ENCODE peak calls at places on chromosomes 2 and 18, in eight cellular contexts. One of them, this sample, is unnamed.
A peak's percentile ranks its signal among the peaks of the same experiment; 100 is the strongest.

GRCh38 chr2:64478502-64479230 is 24.7 kb downstream of the LGALSL start:
- DNase-seq in GM23338: no peak
- DNase-seq in Peyer's patch: no peak
- DNase-seq in body of pancreas: no peak
- DNase-seq in OCI-LY7: no peak
- DNase-seq in fibroblast of the aortic adventitia: no peak
- DNase-seq in A549: no peak
- DNase-seq in colonic mucosa: no peak
- DNase-seq in this sample: no peak

GRCh38 chr2:141946016-141946415 is 184.8 kb downstream of the LRP1B start:
- DNase-seq in GM23338: no peak
- DNase-seq in Peyer's patch: no peak
- DNase-seq in body of pancreas: no peak
- DNase-seq in OCI-LY7: no peak
- DNase-seq in fibroblast of the aortic adventitia: no peak
- DNase-seq in A549: no peak
- DNase-seq in colonic mucosa: no peak
- DNase-seq in this sample: no peak

GRCh38 chr18:65671621-65672415 is 79.0 kb upstream of the CDH7 start:
- DNase-seq in GM23338: no peak
- DNase-seq in Peyer's patch: no peak
- DNase-seq in body of pancreas: no peak
- DNase-seq in OCI-LY7: no peak
- DNase-seq in fibroblast of the aortic adventitia: no peak
- DNase-seq in A549: no peak
- DNase-seq in colonic mucosa: no peak
- DNase-seq in this sample: no peak

GRCh38 chr18:74290831-74291770 is 662 bp downstream of the CYB5A start:
- DNase-seq in GM23338: peak; percentile 85
- DNase-seq in Peyer's patch: peak; percentile 86
- DNase-seq in body of pancreas: peak; percentile 87
- DNase-seq in OCI-LY7: no peak
- DNase-seq in fibroblast of the aortic adventitia: peak; percentile 22
- DNase-seq in A549: no peak
- DNase-seq in colonic mucosa: peak; percentile 60
- DNase-seq in this sample: no peak

GRCh38 chr2:127415593-127416485 is 2.4 kb upstream of the PROC start:
- DNase-seq in GM23338: peak; percentile 95
- DNase-seq in Peyer's patch: peak; percentile 94
- DNase-seq in body of pancreas: peak; percentile 86
- DNase-seq in OCI-LY7: peak; percentile 76
- DNase-seq in fibroblast of the aortic adventitia: no peak
- DNase-seq in A549: peak; percentile 81
- DNase-seq in colonic mucosa: peak; percentile 86
- DNase-seq in this sample: peak; percentile 40

GRCh38 chr18:60060578-60060977 is 160.8 kb downstream of the PMAIP1 start:
- DNase-seq in GM23338: no peak
- DNase-seq in Peyer's patch: no peak
- DNase-seq in body of pancreas: no peak
- DNase-seq in OCI-LY7: no peak
- DNase-seq in fibroblast of the aortic adventitia: no peak
- DNase-seq in A549: no peak
- DNase-seq in colonic mucosa: no peak
- DNase-seq in this sample: no peak

GRCh38 chr2:197088694-197089093 is 162.2 kb upstream of the PGAP1 start:
- DNase-seq in GM23338: peak; percentile 24
- DNase-seq in Peyer's patch: no peak
- DNase-seq in body of pancreas: no peak
- DNase-seq in OCI-LY7: no peak
- DNase-seq in fibroblast of the aortic adventitia: peak; percentile 76
- DNase-seq in A549: no peak
- DNase-seq in colonic mucosa: no peak
- DNase-seq in this sample: peak; percentile 71

GRCh38 chr2:135909976-135910375 is 33.7 kb upstream of the MCM6 start:
- DNase-seq in GM23338: no peak
- DNase-seq in Peyer's patch: no peak
- DNase-seq in body of pancreas: no peak
- DNase-seq in OCI-LY7: no peak
- DNase-seq in fibroblast of the aortic adventitia: peak; percentile 43
- DNase-seq in A549: no peak
- DNase-seq in colonic mucosa: no peak
- DNase-seq in this sample: peak; percentile 42

GRCh38 chr2:98743835-98744234 is 12.9 kb upstream of the MGAT4A start:
- DNase-seq in GM23338: no peak
- DNase-seq in Peyer's patch: no peak
- DNase-seq in body of pancreas: peak; percentile 60
- DNase-seq in OCI-LY7: no peak
- DNase-seq in fibroblast of the aortic adventitia: no peak
- DNase-seq in A549: no peak
- DNase-seq in colonic mucosa: peak; percentile 59
- DNase-seq in this sample: no peak

GRCh38 chr18:62402342-62402948 is 77.3 kb downstream of the TNFRSF11A start:
- DNase-seq in GM23338: no peak
- DNase-seq in Peyer's patch: no peak
- DNase-seq in body of pancreas: no peak
- DNase-seq in OCI-LY7: no peak
- DNase-seq in fibroblast of the aortic adventitia: no peak
- DNase-seq in A549: no peak
- DNase-seq in colonic mucosa: no peak
- DNase-seq in this sample: no peak

GRCh38 chr2:9693138-9693520 is 62.3 kb upstream of the YWHAQ start:
- DNase-seq in GM23338: no peak
- DNase-seq in Peyer's patch: no peak
- DNase-seq in body of pancreas: no peak
- DNase-seq in OCI-LY7: no peak
- DNase-seq in fibroblast of the aortic adventitia: peak; percentile 93
- DNase-seq in A549: no peak
- DNase-seq in colonic mucosa: no peak
- DNase-seq in this sample: peak; percentile 30

GRCh38 chr2:55111570-55112228 is 61.4 kb upstream of the RTN4 start:
- DNase-seq in GM23338: peak; percentile 39
- DNase-seq in Peyer's patch: no peak
- DNase-seq in body of pancreas: peak; percentile 77
- DNase-seq in OCI-LY7: no peak
- DNase-seq in fibroblast of the aortic adventitia: peak; percentile 90
- DNase-seq in A549: peak; percentile 84
- DNase-seq in colonic mucosa: no peak
- DNase-seq in this sample: peak; percentile 95

GRCh38 chr2:26571316-26571715 is 69.8 kb downstream of the CIB4 start:
- DNase-seq in GM23338: no peak
- DNase-seq in Peyer's patch: no peak
- DNase-seq in body of pancreas: no peak
- DNase-seq in OCI-LY7: no peak
- DNase-seq in fibroblast of the aortic adventitia: no peak
- DNase-seq in A549: no peak
- DNase-seq in colonic mucosa: no peak
- DNase-seq in this sample: no peak

GRCh38 chr18:61973273-61974115 is 80.7 kb upstream of the RNF152 start:
- DNase-seq in GM23338: no peak
- DNase-seq in Peyer's patch: no peak
- DNase-seq in body of pancreas: no peak
- DNase-seq in OCI-LY7: no peak
- DNase-seq in fibroblast of the aortic adventitia: no peak
- DNase-seq in A549: no peak
- DNase-seq in colonic mucosa: no peak
- DNase-seq in this sample: no peak

GRCh38 chr2:98216611-98217010 is 129.6 kb downstream of the VWA3B start:
- DNase-seq in GM23338: no peak
- DNase-seq in Peyer's patch: no peak
- DNase-seq in body of pancreas: no peak
- DNase-seq in OCI-LY7: no peak
- DNase-seq in fibroblast of the aortic adventitia: no peak
- DNase-seq in A549: no peak
- DNase-seq in colonic mucosa: no peak
- DNase-seq in this sample: no peak

GRCh38 chr18:2979027-2979570 is 33.8 kb downstream of the LPIN2 start:
- DNase-seq in GM23338: no peak
- DNase-seq in Peyer's patch: no peak
- DNase-seq in body of pancreas: peak; percentile 68
- DNase-seq in OCI-LY7: no peak
- DNase-seq in fibroblast of the aortic adventitia: peak; percentile 82
- DNase-seq in A549: no peak
- DNase-seq in colonic mucosa: no peak
- DNase-seq in this sample: peak; percentile 89

GRCh38 chr18:58468191-58468590 is 160.7 kb downstream of the ALPK2 start:
- DNase-seq in GM23338: no peak
- DNase-seq in Peyer's patch: no peak
- DNase-seq in body of pancreas: no peak
- DNase-seq in OCI-LY7: no peak
- DNase-seq in fibroblast of the aortic adventitia: no peak
- DNase-seq in A549: no peak
- DNase-seq in colonic mucosa: no peak
- DNase-seq in this sample: no peak

GRCh38 chr18:59623456-59624383 is 73.5 kb downstream of the CCBE1 start:
- DNase-seq in GM23338: no peak
- DNase-seq in Peyer's patch: no peak
- DNase-seq in body of pancreas: no peak
- DNase-seq in OCI-LY7: no peak
- DNase-seq in fibroblast of the aortic adventitia: peak; percentile 91
- DNase-seq in A549: no peak
- DNase-seq in colonic mucosa: no peak
- DNase-seq in this sample: peak; percentile 87

GRCh38 chr2:32904711-32905110 is 42.0 kb upstream of the LTBP1 start:
- DNase-seq in GM23338: no peak
- DNase-seq in Peyer's patch: no peak
- DNase-seq in body of pancreas: no peak
- DNase-seq in OCI-LY7: no peak
- DNase-seq in fibroblast of the aortic adventitia: peak; percentile 5
- DNase-seq in A549: no peak
- DNase-seq in colonic mucosa: no peak
- DNase-seq in this sample: no peak

GRCh38 chr2:43898134-43898957 is 59.6 kb downstream of the ABCG8 start:
- DNase-seq in GM23338: no peak
- DNase-seq in Peyer's patch: peak; percentile 75
- DNase-seq in body of pancreas: peak; percentile 75
- DNase-seq in OCI-LY7: no peak
- DNase-seq in fibroblast of the aortic adventitia: no peak
- DNase-seq in A549: peak; percentile 76
- DNase-seq in colonic mucosa: peak; percentile 32
- DNase-seq in this sample: peak; percentile 71

GRCh38 chr2:19256239-19256638 is 102.2 kb downstream of the OSR1 start:
- DNase-seq in GM23338: no peak
- DNase-seq in Peyer's patch: no peak
- DNase-seq in body of pancreas: no peak
- DNase-seq in OCI-LY7: no peak
- DNase-seq in fibroblast of the aortic adventitia: peak; percentile 91
- DNase-seq in A549: peak; percentile 19
- DNase-seq in colonic mucosa: no peak
- DNase-seq in this sample: peak; percentile 87

GRCh38 chr18:48079885-48080284 is 149.4 kb upstream of the SMAD2 start:
- DNase-seq in GM23338: no peak
- DNase-seq in Peyer's patch: no peak
- DNase-seq in body of pancreas: no peak
- DNase-seq in OCI-LY7: no peak
- DNase-seq in fibroblast of the aortic adventitia: no peak
- DNase-seq in A549: no peak
- DNase-seq in colonic mucosa: no peak
- DNase-seq in this sample: no peak

GRCh38 chr2:36147670-36148390 is 207.7 kb upstream of the CRIM1 start:
- DNase-seq in GM23338: no peak
- DNase-seq in Peyer's patch: no peak
- DNase-seq in body of pancreas: no peak
- DNase-seq in OCI-LY7: no peak
- DNase-seq in fibroblast of the aortic adventitia: no peak
- DNase-seq in A549: no peak
- DNase-seq in colonic mucosa: no peak
- DNase-seq in this sample: no peak

GRCh38 chr2:85745619-85746018 is 8.2 kb upstream of the ATOH8 start:
- DNase-seq in GM23338: no peak
- DNase-seq in Peyer's patch: no peak
- DNase-seq in body of pancreas: no peak
- DNase-seq in OCI-LY7: no peak
- DNase-seq in fibroblast of the aortic adventitia: no peak
- DNase-seq in A549: no peak
- DNase-seq in colonic mucosa: no peak
- DNase-seq in this sample: no peak
- H3K4me3 ChIP-seq in GM23338: no peak overlapping the region
- H3K4me3 ChIP-seq in Peyer's patch: no peak overlapping the region
- H3K4me3 ChIP-seq in body of pancreas: no peak overlapping the region
- H3K4me3 ChIP-seq in OCI-LY7: no peak overlapping the region
- H3K4me3 ChIP-seq in fibroblast of the aortic adventitia: peak overlapping the region; percentile 36
- H3K4me3 ChIP-seq in A549: no peak overlapping the region
- H3K4me3 ChIP-seq in colonic mucosa: no peak overlapping the region
- H3K4me3 ChIP-seq in this sample: peak overlapping the region; percentile 1

GRCh38 chr2:68901199-68901515 is 30.0 kb upstream of the BMP10 start:
- DNase-seq in GM23338: peak; percentile 73
- DNase-seq in Peyer's patch: no peak
- DNase-seq in body of pancreas: no peak
- DNase-seq in OCI-LY7: peak; percentile 20
- DNase-seq in fibroblast of the aortic adventitia: peak; percentile 46
- DNase-seq in A549: no peak
- DNase-seq in colonic mucosa: no peak
- DNase-seq in this sample: peak; percentile 62
- TF ChIP-seq CTCF in GM23338: peak; percentile 66
- TF ChIP-seq CTCF in Peyer's patch: no peak
- TF ChIP-seq CTCF in body of pancreas: no peak
- TF ChIP-seq CTCF in OCI-LY7: peak; percentile 51
- TF ChIP-seq CTCF in fibroblast of the aortic adventitia: peak; percentile 24
- TF ChIP-seq CTCF in A549: peak; percentile 9
- TF ChIP-seq CTCF in colonic mucosa: no peak
- TF ChIP-seq CTCF in this sample: peak; percentile 58

GRCh38 chr18:31450409-31450808 is 2.9 kb downstream of the DSG3 start:
- DNase-seq in GM23338: no peak
- DNase-seq in Peyer's patch: no peak
- DNase-seq in body of pancreas: no peak
- DNase-seq in OCI-LY7: no peak
- DNase-seq in fibroblast of the aortic adventitia: peak; percentile 51
- DNase-seq in A549: no peak
- DNase-seq in colonic mucosa: no peak
- DNase-seq in this sample: peak; percentile 7
- H3K4me3 ChIP-seq in GM23338: no peak overlapping the region
- H3K4me3 ChIP-seq in Peyer's patch: no peak overlapping the region
- H3K4me3 ChIP-seq in body of pancreas: no peak overlapping the region
- H3K4me3 ChIP-seq in OCI-LY7: no peak overlapping the region
- H3K4me3 ChIP-seq in fibroblast of the aortic adventitia: no peak overlapping the region
- H3K4me3 ChIP-seq in A549: no peak overlapping the region
- H3K4me3 ChIP-seq in colonic mucosa: no peak overlapping the region
- H3K4me3 ChIP-seq in this sample: no peak overlapping the region

GRCh38 chr18:39966275-39966674 is 1988.8 kb upstream of the PIK3C3 start:
- DNase-seq in GM23338: peak; percentile 77
- DNase-seq in Peyer's patch: no peak
- DNase-seq in body of pancreas: no peak
- DNase-seq in OCI-LY7: no peak
- DNase-seq in fibroblast of the aortic adventitia: no peak
- DNase-seq in A549: no peak
- DNase-seq in colonic mucosa: no peak
- DNase-seq in this sample: peak; percentile 10
- TF ChIP-seq CTCF in GM23338: peak; percentile 69
- TF ChIP-seq CTCF in Peyer's patch: no peak
- TF ChIP-seq CTCF in body of pancreas: no peak
- TF ChIP-seq CTCF in OCI-LY7: no peak
- TF ChIP-seq CTCF in fibroblast of the aortic adventitia: no peak
- TF ChIP-seq CTCF in A549: no peak
- TF ChIP-seq CTCF in colonic mucosa: no peak
- TF ChIP-seq CTCF in this sample: peak; percentile 60

This sample was measured in choroid plexus epithelial cell.